ENCODE peak calls at places on chromosome 13, in ten cellular contexts. Y is testis, A is Peyer's patch, G is esophagus squamous epithelium, U is AG09309, I is pancreas, Q is adrenal gland, E is spleen, K is brain microvascular endothelial cell, L is PC-9. H is an unnamed sample.

GRCh38 chr13:45575830-45576180 is 39.7 kb downstream of the ERICH6B start:
- DNase-seq in K (no peak), G (no peak), Q (no peak), L (no peak), Y (no peak), I (no peak), U (no peak), A (no peak), E (no peak), H (no peak)

GRCh38 chr13:107838592-107839161 is 376.7 kb downstream of the LIG4 start:
- DNase-seq in Q (no peak), L (no peak), K (no peak), I (no peak), U (no peak), E (no peak), Y (no peak), G (no peak), A (no peak), H (no peak)

GRCh38 chr13:84192125-84192524 is 309.9 kb upstream of the SLITRK1 start:
- DNase-seq in A (no peak), Q (no peak), L (no peak), K (peak), E (no peak), G (no peak), I (no peak), U (peak), Y (no peak), H (no peak)

GRCh38 chr13:94268661-94269060 is 210.8 kb downstream of the DCT start:
- DNase-seq in Q (no peak), L (no peak), U (no peak), G (no peak), Y (no peak), K (peak), A (no peak), I (no peak), E (no peak), H (no peak)

GRCh38 chr13:26459276-26460131 is 98.0 kb upstream of the WASF3 start:
- DNase-seq in Q (no peak), L (peak), I (no peak), A (no peak), G (no peak), E (no peak), U (no peak), Y (no peak), K (no peak), H (no peak)

GRCh38 chr13:30607908-30608307 is 9.8 kb upstream of the USPL1 start:
- DNase-seq in L (no peak), K (no peak), E (no peak), G (no peak), Q (no peak), I (no peak), A (peak), Y (no peak), U (no peak), H (no peak)

GRCh38 chr13:112729408-112729807 is 39.6 kb downstream of the ATP11A start:
- DNase-seq in U (no peak), I (no peak), G (no peak), Y (peak), A (no peak), E (peak), Q (no peak), L (no peak), K (no peak), H (peak)

GRCh38 chr13:106376411-106377112 is 158.9 kb downstream of the EFNB2 start:
- DNase-seq in K (peak), U (peak), Y (peak), A (no peak), I (no peak), L (peak), Q (no peak), E (no peak), G (no peak), H (peak)

GRCh38 chr13:43687038-43687437 is 99.7 kb downstream of the ENOX1 start:
- DNase-seq in G (no peak), E (no peak), I (no peak), A (no peak), U (no peak), K (no peak), Y (no peak), L (no peak), Q (no peak), H (no peak)

GRCh38 chr13:112069063-112069726 is 2.2 kb downstream of the SOX1 start:
- DNase-seq in A (no peak), E (peak), Y (no peak), U (no peak), K (no peak), I (no peak), G (no peak), L (no peak), Q (no peak), H (no peak)

GRCh38 chr13:112205990-112206389 is 139.0 kb downstream of the SOX1 start:
- DNase-seq in Y (no peak), K (no peak), I (no peak), U (no peak), Q (no peak), G (no peak), A (no peak), L (no peak), E (no peak), H (no peak)

GRCh38 chr13:35621989-35622388 is 145.5 kb upstream of the MAB21L1 start:
- DNase-seq in I (no peak), L (no peak), A (no peak), K (no peak), E (no peak), U (no peak), Y (no peak), Q (no peak), G (no peak), H (no peak)

GRCh38 chr13:24693862-24694471 is 13.8 kb downstream of the ATP12A start:
- DNase-seq in U (no peak), A (peak), K (peak), G (no peak), I (no peak), L (peak), Q (peak), E (no peak), Y (peak), H (peak)

GRCh38 chr13:80473695-80474094 is 132.8 kb upstream of the SPRY2 start:
- DNase-seq in E (no peak), K (peak), A (no peak), I (no peak), L (peak), G (no peak), Y (no peak), Q (no peak), U (no peak), H (peak)

GRCh38 chr13:30623392-30623791 is 5.7 kb downstream of the USPL1 start:
- DNase-seq in Y (no peak), K (peak), I (no peak), A (no peak), E (no peak), G (no peak), Q (no peak), U (no peak), L (no peak), H (no peak)

GRCh38 chr13:71879129-71879535 is 12.1 kb upstream of the DACH1 start:
- DNase-seq in Q (no peak), K (peak), Y (no peak), A (no peak), U (no peak), L (no peak), G (no peak), I (no peak), E (no peak), H (peak)

GRCh38 chr13:36329355-36329754 is 16.8 kb downstream of the SPART start:
- DNase-seq in Q (no peak), U (no peak), I (no peak), G (no peak), Y (no peak), K (no peak), E (no peak), A (no peak), L (no peak), H (no peak)

GRCh38 chr13:102091231-102091630 is 310.6 kb downstream of the FGF14 start:
- DNase-seq in Y (no peak), A (no peak), L (no peak), I (no peak), Q (no peak), E (no peak), G (no peak), U (no peak), K (peak), H (no peak)

GRCh38 chr13:107977175-107977574 is 238.2 kb downstream of the LIG4 start:
- DNase-seq in K (no peak), I (no peak), G (no peak), L (no peak), Y (no peak), Q (no peak), E (no peak), A (no peak), U (no peak), H (no peak)

GRCh38 chr13:23899555-23899954 is 2.3 kb upstream of the C1QTNF9B start:
- DNase-seq in Q (peak), U (peak), K (peak), G (no peak), I (no peak), E (no peak), A (no peak), L (peak), Y (peak), H (peak)

GRCh38 chr13:34863360-34864135 is 78.5 kb upstream of the NBEA start:
- DNase-seq in A (no peak), Q (peak), G (no peak), E (no peak), L (peak), I (no peak), U (peak), Y (no peak), K (peak), H (peak)

GRCh38 chr13:111531505-111531904 is 211.1 kb downstream of the TEX29 start:
- DNase-seq in K (peak), U (no peak), Y (no peak), A (no peak), L (no peak), G (no peak), I (no peak), E (no peak), Q (no peak), H (no peak)

GRCh38 chr13:40982772-40983171 is 36.3 kb downstream of the ELF1 start:
- DNase-seq in Q (peak), A (peak), E (no peak), G (no peak), K (peak), L (no peak), I (no peak), Y (peak), U (no peak), H (peak)

GRCh38 chr13:93146584-93147292 is 79.9 kb upstream of the GPC6 start:
- DNase-seq in A (no peak), L (no peak), G (no peak), I (no peak), K (peak), E (no peak), U (peak), Y (no peak), Q (peak), H (peak)

GRCh38 chr13:34627499-34627898 is 314.6 kb upstream of the NBEA start:
- DNase-seq in K (no peak), A (no peak), E (no peak), U (no peak), Q (no peak), Y (no peak), G (no peak), L (no peak), I (no peak), H (no peak)

GRCh38 chr13:73254827-73255226 is 196.0 kb downstream of the KLF5 start:
- DNase-seq in A (no peak), G (no peak), K (no peak), Q (no peak), E (no peak), I (no peak), L (no peak), Y (no peak), U (no peak), H (no peak)

GRCh38 chr13:99941086-99941485 is 30.5 kb downstream of the ZIC5 start:
- DNase-seq in G (no peak), I (no peak), K (no peak), U (no peak), A (no peak), Y (no peak), L (no peak), E (no peak), Q (no peak), H (no peak)

DNA sequence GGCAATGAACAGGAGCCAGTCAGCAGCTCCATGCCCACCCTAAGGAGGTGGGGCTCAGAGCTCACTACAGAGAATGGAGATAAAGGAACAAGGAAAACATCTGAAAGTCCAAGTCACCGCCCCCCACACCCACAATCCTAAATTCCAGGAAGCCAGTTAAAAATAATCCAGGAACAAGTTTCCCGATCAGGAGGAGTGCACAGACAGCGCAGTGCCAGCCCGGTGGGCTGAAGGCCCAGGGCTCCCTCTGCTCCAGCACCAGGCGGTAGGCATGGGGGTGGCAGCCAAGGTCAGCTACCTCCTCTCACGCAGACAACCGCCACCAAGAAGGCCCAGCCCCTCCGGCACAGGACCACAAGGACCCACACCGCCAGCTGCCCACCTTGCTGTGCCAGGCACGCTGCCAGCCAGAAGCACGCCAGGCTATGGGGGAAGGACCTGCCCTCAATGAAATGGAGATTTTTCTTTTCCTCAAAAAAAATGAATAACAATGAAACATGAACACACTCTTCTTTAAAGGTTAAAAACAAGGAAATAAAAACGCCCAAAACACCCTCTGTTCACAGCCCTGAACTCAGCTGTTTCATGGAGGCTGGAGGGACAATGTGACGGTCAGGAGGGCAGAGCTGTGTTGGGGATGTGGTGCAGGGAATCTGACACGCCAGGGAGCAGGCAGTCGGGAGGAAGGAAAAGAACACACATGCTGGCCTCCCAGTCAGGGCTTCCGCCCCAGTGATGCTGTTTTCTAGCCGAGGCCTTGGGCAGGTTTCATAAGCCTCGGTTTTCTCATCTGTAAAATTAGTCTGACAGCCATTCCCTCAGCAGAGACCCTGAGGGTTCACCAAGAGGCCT is 11.0 kb downstream of the STK24 start:
- DNase-seq in Q (peak), U (no peak), E (peak), A (no peak), G (no peak), L (peak), Y (no peak), K (no peak), I (peak), H (peak)
- H3K4me3 ChIP-seq in Q (no peak), U (no peak), E (no peak), A (no peak), G (peak), L (no peak), Y (no peak), K (no peak), I (peak), H (no peak)

GRCh38 chr13:29541400-29541799 is 54.1 kb downstream of the SLC7A1 start:
- DNase-seq in L (no peak), U (no peak), Q (no peak), A (no peak), K (no peak), E (no peak), Y (no peak), I (no peak), G (no peak), H (no peak)

GRCh38 chr13:29540799-29541198 is 54.7 kb downstream of the SLC7A1 start:
- DNase-seq in L (no peak), K (no peak), Q (no peak), A (no peak), E (no peak), U (no peak), I (no peak), G (no peak), Y (no peak), H (no peak)

GRCh38 chr13:29545988-29546387 is 49.5 kb downstream of the SLC7A1 start:
- DNase-seq in G (no peak), Q (no peak), Y (no peak), K (no peak), L (no peak), E (no peak), U (no peak), A (no peak), I (no peak), H (no peak)

GRCh38 chr13:29546662-29547061 is 48.8 kb downstream of the SLC7A1 start:
- DNase-seq in U (no peak), Y (no peak), Q (no peak), I (no peak), A (no peak), E (no peak), L (no peak), K (no peak), G (no peak), H (no peak)

DNA sequence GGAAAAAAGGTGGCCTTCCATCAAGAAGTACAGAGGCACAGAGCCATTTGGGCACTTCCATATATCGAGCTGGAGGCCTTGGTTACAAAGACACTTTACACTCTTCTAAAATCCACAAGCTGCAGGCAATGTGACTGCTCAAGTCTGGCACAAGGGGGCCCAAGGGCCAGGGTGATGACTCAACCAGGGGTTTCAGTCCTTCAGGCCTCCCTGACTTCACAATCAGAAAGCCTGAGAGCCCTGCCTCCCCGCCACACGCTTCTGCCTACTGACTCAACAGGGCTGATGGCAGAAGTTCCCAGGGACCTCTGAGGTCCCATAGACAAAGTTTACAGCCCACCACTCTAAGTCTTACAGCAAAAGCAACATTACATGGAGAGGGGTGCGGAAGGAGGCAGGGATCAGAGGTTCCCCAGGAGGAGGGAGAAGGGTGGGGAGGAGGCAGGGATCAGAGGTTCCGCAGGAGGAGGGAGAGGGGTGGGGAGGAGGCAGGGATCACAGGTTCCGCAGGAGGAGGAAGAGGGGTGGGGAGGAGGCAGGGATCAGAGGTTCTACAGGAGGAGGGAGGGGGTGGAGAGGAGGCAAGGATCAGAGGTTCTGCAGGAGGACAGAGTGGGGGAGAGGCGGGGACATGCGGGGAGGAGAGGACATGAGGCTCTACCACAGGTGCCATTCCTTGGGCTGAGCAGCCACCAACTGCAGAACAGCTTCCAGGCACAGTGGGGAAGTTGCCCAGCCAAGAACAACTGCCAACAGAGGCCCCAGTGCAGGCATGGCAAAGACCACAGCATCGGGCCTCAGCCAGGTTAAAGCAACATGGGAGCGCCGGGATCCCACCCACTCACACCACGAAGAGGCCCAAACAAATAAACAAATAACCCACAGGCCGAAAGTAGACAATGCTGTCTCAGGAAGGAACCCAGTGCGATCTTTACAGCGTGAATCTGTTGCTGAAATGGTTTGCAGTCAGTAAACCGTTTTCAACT is 52.0 kb downstream of the SLC7A1 start:
- DNase-seq in I (no peak), A (no peak), Y (no peak), E (no peak), L (no peak), U (no peak), Q (no peak), K (peak), G (no peak), H (peak)
- TF ChIP-seq CTCF in I (no peak), A (no peak), Y (no peak), E (no peak), L (no peak), U (no peak), Q (no peak), K (peak), G (no peak), H (peak)

DNA sequence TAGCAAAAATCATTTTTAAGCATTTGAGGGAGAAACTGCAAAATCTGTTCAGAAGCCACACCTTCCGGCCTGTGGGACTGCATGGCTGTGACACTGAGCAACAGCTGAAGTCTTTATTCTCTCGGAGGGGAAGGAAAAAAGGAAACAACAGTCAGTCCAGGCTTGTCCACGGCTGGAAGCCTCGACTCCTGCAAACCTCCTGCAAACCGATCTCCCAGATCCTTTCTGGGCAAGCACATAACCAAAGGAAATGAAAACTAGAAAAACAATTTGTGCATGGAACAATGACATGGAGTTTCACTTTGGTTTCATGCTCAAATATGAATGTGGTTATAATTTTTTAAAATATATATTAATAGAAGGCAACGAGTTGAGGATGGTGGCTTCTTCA is 1.0 kb downstream of the COL4A1 start:
- DNase-seq in Q (no peak), K (no peak), Y (no peak), A (no peak), L (no peak), U (no peak), I (no peak), E (no peak), G (no peak), H (no peak)
- H3K4me3 ChIP-seq in Q (no peak), K (peak), Y (peak), A (peak), L (no peak), U (peak), I (peak), E (peak), G (peak), H (peak)

GRCh38 chr13:33286143-33286542 is 588 bp upstream of the STARD13 start:
- DNase-seq in Q (no peak), G (no peak), I (no peak), U (no peak), L (no peak), K (no peak), Y (peak), A (no peak), E (no peak), H (peak)

GRCh38 chr13:33284016-33284415 is 1.5 kb downstream of the STARD13 start:
- DNase-seq in Y (no peak), I (no peak), G (no peak), K (peak), E (no peak), A (no peak), L (no peak), Q (no peak), U (no peak), H (no peak)

GRCh38 chr13:33287142-33287882 is 1.8 kb upstream of the STARD13 start:
- DNase-seq in G (no peak), Y (no peak), E (no peak), U (no peak), L (no peak), Q (no peak), A (no peak), K (no peak), I (no peak), H (no peak)

GRCh38 chr13:33284916-33285315 is 639 bp downstream of the STARD13 start:
- DNase-seq in G (no peak), U (no peak), K (peak), E (no peak), L (no peak), A (no peak), Q (no peak), I (no peak), Y (no peak), H (no peak)

DNA sequence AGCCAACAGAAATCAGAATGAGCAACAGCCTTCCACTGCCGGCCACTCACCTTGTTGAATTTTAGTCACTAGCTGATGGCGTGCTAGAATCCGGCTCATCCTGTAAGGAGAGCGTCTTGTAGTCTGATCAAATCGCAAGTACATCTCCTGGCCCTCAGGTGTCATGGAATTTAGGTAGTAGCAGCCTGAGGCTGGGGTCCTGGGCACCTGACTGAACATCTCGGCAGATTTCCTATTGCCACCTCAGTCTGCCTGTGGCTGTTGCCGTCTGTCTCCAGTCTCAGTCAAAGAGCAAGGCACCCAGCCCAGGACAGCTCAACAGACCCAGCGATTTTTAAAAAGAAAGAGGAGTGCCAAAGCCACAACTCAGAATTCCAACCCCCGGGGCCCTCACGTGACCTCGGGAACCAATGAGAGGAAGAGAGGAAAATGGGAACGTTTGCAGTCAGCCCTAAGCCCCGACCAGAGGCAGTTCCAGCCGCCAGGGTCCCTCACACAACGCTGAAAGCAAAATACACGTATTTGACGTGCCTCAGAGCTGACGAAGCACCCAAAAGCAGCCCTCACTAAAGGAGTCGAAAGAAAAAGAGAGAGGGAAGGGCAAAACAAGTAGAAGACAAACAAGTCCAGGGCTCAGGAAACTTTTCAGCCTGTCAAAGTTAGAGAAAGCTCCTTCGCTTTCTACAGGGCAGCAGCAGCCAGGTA is at the start of gene STARD13:
- DNase-seq in E (peak), L (peak), Y (peak), I (peak), U (peak), A (peak), G (peak), K (peak), Q (peak), H (peak)
- TF ChIP-seq CTCF in E (peak), L (no peak), Y (no peak), I (peak), U (peak), A (peak), G (no peak), K (peak), Q (peak), H (peak)

H was measured in fibroblast of villous mesenchyme.